ENCODE peak calls at places on chromosomes 5 and 9, in nine cellular contexts. E is iPS-NIHi11; A is astrocyte of the hippocampus; V is stimulated activated CD4-positive, alpha-beta T cell treated with anti-CD3 and anti-CD28 coated beads, Interleukin-4, amount 100 ng/mL, for 1 hour; R is ELR; C is GM13977; X is heart right ventricle; Q is NCI-H774; O is choroid plexus epithelial cell. B is an unnamed sample.

GRCh38 chr5:58071566-58071965 is 388.3 kb downstream of the PLK2 start:
- DNase-seq in E (peak; percentile 22), A (no peak), V (no peak), R (no peak), C (no peak), X (peak; percentile 87), Q (peak; percentile 56), O (no peak), B (no peak)

GRCh38 chr5:39274388-39275085 is 55.2 kb upstream of the FYB1 start:
- DNase-seq in E (no peak), A (no peak), V (no peak), R (no peak), C (peak; percentile 54), X (no peak), Q (no peak), O (peak; percentile 12), B (no peak)

GRCh38 chr5:2038337-2039179 is 155.8 kb upstream of the IRX4 start:
- DNase-seq in E (peak; percentile 99), A (peak; percentile 72), V (peak; percentile 64), R (peak; percentile 12), C (peak; percentile 93), X (peak; percentile 24), Q (peak; percentile 80), O (peak; percentile 47), B (peak; percentile 90)

GRCh38 chr5:61293051-61293450 is 39.0 kb upstream of the ZSWIM6 start:
- DNase-seq in E (no peak), A (no peak), V (no peak), R (no peak), C (no peak), X (no peak), Q (no peak), O (no peak), B (no peak)

GRCh38 chr5:180593446-180594206 is 2.3 kb upstream of the SCGB3A1 start:
- DNase-seq in E (no peak), A (no peak), V (no peak), R (no peak), C (no peak), X (no peak), Q (no peak), O (no peak), B (peak; percentile 13)

GRCh38 chr5:180056153-180056552 is 15.4 kb downstream of the RNF130 start:
- DNase-seq in E (no peak), A (no peak), V (no peak), R (peak; percentile 20), C (no peak), X (no peak), Q (no peak), O (no peak), B (peak; percentile 27)

GRCh38 chr5:149024477-149024876 is 38.4 kb downstream of the SH3TC2 start:
- DNase-seq in E (no peak), A (no peak), V (no peak), R (peak; percentile 69), C (no peak), X (no peak), Q (no peak), O (no peak), B (no peak)

GRCh38 chr9:35685506-35685905 is 4.2 kb downstream of the TPM2 start:
- DNase-seq in E (no peak), A (no peak), V (no peak), R (no peak), C (no peak), X (no peak), Q (no peak), O (no peak), B (no peak)